ENCODE peak calls at places on chromosomes 3 and 15, in eight cellular contexts. One of them, this sample, is unnamed.

GRCh38 chr3:116399701-116400261 is 45.5 kb downstream of the LSAMP start:
- DNase-seq in SHP77 treated with DMSO at 0.1 percent for 48 hours: no peak
- DNase-seq in NCI-H748 treated with DMSO at 0.1 percent for 48 hours: no peak
- DNase-seq in activated naive CD4-positive, alpha-beta T cell treated with Interleukin-2 at 50 U/mL for 16 hours: no peak
- DNase-seq in D341Med: no peak
- DNase-seq in GM10248: no peak
- DNase-seq in activated CD4-positive, alpha-beta memory T cell treated with anti-CD3 and anti-CD28 coated beads, Interleukin-2, amount 10 ng/mL, durations not matched to agents 7 days and 5 days: no peak
- DNase-seq in NCI-H526 treated with DMSO at 0.1 percent for 48 hours: no peak
- DNase-seq in this sample: no peak

GRCh38 chr3:115667175-115668065 is 44.1 kb downstream of the GAP43 start:
- DNase-seq in NCI-H748 treated with DMSO at 0.1 percent for 48 hours: no peak
- DNase-seq in NCI-H526 treated with DMSO at 0.1 percent for 48 hours: no peak
- DNase-seq in D341Med: no peak
- DNase-seq in activated naive CD4-positive, alpha-beta T cell treated with Interleukin-2 at 50 U/mL for 16 hours: no peak
- DNase-seq in activated CD4-positive, alpha-beta memory T cell treated with anti-CD3 and anti-CD28 coated beads, Interleukin-2, amount 10 ng/mL, durations not matched to agents 7 days and 5 days: no peak
- DNase-seq in SHP77 treated with DMSO at 0.1 percent for 48 hours: no peak
- DNase-seq in GM10248: no peak
- DNase-seq in this sample: no peak

GRCh38 chr15:65916664-65917406 is 47.5 kb downstream of the RAB11A start:
- DNase-seq in D341Med: peak
- DNase-seq in NCI-H748 treated with DMSO at 0.1 percent for 48 hours: no peak
- DNase-seq in activated CD4-positive, alpha-beta memory T cell treated with anti-CD3 and anti-CD28 coated beads, Interleukin-2, amount 10 ng/mL, durations not matched to agents 7 days and 5 days: peak
- DNase-seq in activated naive CD4-positive, alpha-beta T cell treated with Interleukin-2 at 50 U/mL for 16 hours: peak
- DNase-seq in SHP77 treated with DMSO at 0.1 percent for 48 hours: peak
- DNase-seq in GM10248: peak
- DNase-seq in NCI-H526 treated with DMSO at 0.1 percent for 48 hours: no peak
- DNase-seq in this sample: peak

GRCh38 chr3:148075829-148076716 is 621.6 kb upstream of the AGTR1 start:
- DNase-seq in NCI-H526 treated with DMSO at 0.1 percent for 48 hours: no peak
- DNase-seq in activated naive CD4-positive, alpha-beta T cell treated with Interleukin-2 at 50 U/mL for 16 hours: no peak
- DNase-seq in GM10248: no peak
- DNase-seq in NCI-H748 treated with DMSO at 0.1 percent for 48 hours: peak
- DNase-seq in D341Med: peak
- DNase-seq in activated CD4-positive, alpha-beta memory T cell treated with anti-CD3 and anti-CD28 coated beads, Interleukin-2, amount 10 ng/mL, durations not matched to agents 7 days and 5 days: no peak
- DNase-seq in SHP77 treated with DMSO at 0.1 percent for 48 hours: peak
- DNase-seq in this sample: no peak

GRCh38 chr15:39580630-39581500 is at the start of gene THBS1:
- DNase-seq in activated naive CD4-positive, alpha-beta T cell treated with Interleukin-2 at 50 U/mL for 16 hours: peak
- DNase-seq in D341Med: peak
- DNase-seq in NCI-H748 treated with DMSO at 0.1 percent for 48 hours: no peak
- DNase-seq in SHP77 treated with DMSO at 0.1 percent for 48 hours: no peak
- DNase-seq in NCI-H526 treated with DMSO at 0.1 percent for 48 hours: peak
- DNase-seq in GM10248: no peak
- DNase-seq in activated CD4-positive, alpha-beta memory T cell treated with anti-CD3 and anti-CD28 coated beads, Interleukin-2, amount 10 ng/mL, durations not matched to agents 7 days and 5 days: no peak
- DNase-seq in this sample: peak

GRCh38 chr15:69812881-69813280 is 284.8 kb downstream of the TLE3 start:
- DNase-seq in NCI-H748 treated with DMSO at 0.1 percent for 48 hours: no peak
- DNase-seq in NCI-H526 treated with DMSO at 0.1 percent for 48 hours: no peak
- DNase-seq in GM10248: no peak
- DNase-seq in SHP77 treated with DMSO at 0.1 percent for 48 hours: no peak
- DNase-seq in activated naive CD4-positive, alpha-beta T cell treated with Interleukin-2 at 50 U/mL for 16 hours: no peak
- DNase-seq in activated CD4-positive, alpha-beta memory T cell treated with anti-CD3 and anti-CD28 coated beads, Interleukin-2, amount 10 ng/mL, durations not matched to agents 7 days and 5 days: no peak
- DNase-seq in D341Med: no peak
- DNase-seq in this sample: no peak

GRCh38 chr3:151306168-151306810 is 10.3 kb downstream of the GPR87 start:
- DNase-seq in activated naive CD4-positive, alpha-beta T cell treated with Interleukin-2 at 50 U/mL for 16 hours: no peak
- DNase-seq in D341Med: no peak
- DNase-seq in GM10248: no peak
- DNase-seq in NCI-H526 treated with DMSO at 0.1 percent for 48 hours: no peak
- DNase-seq in SHP77 treated with DMSO at 0.1 percent for 48 hours: no peak
- DNase-seq in NCI-H748 treated with DMSO at 0.1 percent for 48 hours: no peak
- DNase-seq in activated CD4-positive, alpha-beta memory T cell treated with anti-CD3 and anti-CD28 coated beads, Interleukin-2, amount 10 ng/mL, durations not matched to agents 7 days and 5 days: no peak
- DNase-seq in this sample: no peak

GRCh38 chr15:60544581-60545115 is 65.7 kb upstream of the ICE2 start:
- DNase-seq in NCI-H748 treated with DMSO at 0.1 percent for 48 hours: no peak
- DNase-seq in SHP77 treated with DMSO at 0.1 percent for 48 hours: no peak
- DNase-seq in NCI-H526 treated with DMSO at 0.1 percent for 48 hours: no peak
- DNase-seq in GM10248: no peak
- DNase-seq in activated CD4-positive, alpha-beta memory T cell treated with anti-CD3 and anti-CD28 coated beads, Interleukin-2, amount 10 ng/mL, durations not matched to agents 7 days and 5 days: no peak
- DNase-seq in activated naive CD4-positive, alpha-beta T cell treated with Interleukin-2 at 50 U/mL for 16 hours: no peak
- DNase-seq in D341Med: no peak
- DNase-seq in this sample: no peak

GRCh38 chr15:41115088-41115651 is 910 bp downstream of the INO80 start:
- DNase-seq in activated CD4-positive, alpha-beta memory T cell treated with anti-CD3 and anti-CD28 coated beads, Interleukin-2, amount 10 ng/mL, durations not matched to agents 7 days and 5 days: no peak
- DNase-seq in D341Med: no peak
- DNase-seq in NCI-H748 treated with DMSO at 0.1 percent for 48 hours: no peak
- DNase-seq in activated naive CD4-positive, alpha-beta T cell treated with Interleukin-2 at 50 U/mL for 16 hours: no peak
- DNase-seq in GM10248: no peak
- DNase-seq in NCI-H526 treated with DMSO at 0.1 percent for 48 hours: peak
- DNase-seq in SHP77 treated with DMSO at 0.1 percent for 48 hours: no peak
- DNase-seq in this sample: no peak

GRCh38 chr15:89361451-89362202 is 27.0 kb upstream of the POLG start:
- DNase-seq in D341Med: peak
- DNase-seq in GM10248: peak
- DNase-seq in activated naive CD4-positive, alpha-beta T cell treated with Interleukin-2 at 50 U/mL for 16 hours: peak
- DNase-seq in NCI-H748 treated with DMSO at 0.1 percent for 48 hours: peak
- DNase-seq in NCI-H526 treated with DMSO at 0.1 percent for 48 hours: peak
- DNase-seq in activated CD4-positive, alpha-beta memory T cell treated with anti-CD3 and anti-CD28 coated beads, Interleukin-2, amount 10 ng/mL, durations not matched to agents 7 days and 5 days: peak
- DNase-seq in SHP77 treated with DMSO at 0.1 percent for 48 hours: no peak
- DNase-seq in this sample: peak

GRCh38 chr3:15934389-15935195 is 136.8 kb upstream of the ANKRD28 start:
- DNase-seq in D341Med: no peak
- DNase-seq in SHP77 treated with DMSO at 0.1 percent for 48 hours: no peak
- DNase-seq in NCI-H748 treated with DMSO at 0.1 percent for 48 hours: no peak
- DNase-seq in activated naive CD4-positive, alpha-beta T cell treated with Interleukin-2 at 50 U/mL for 16 hours: no peak
- DNase-seq in GM10248: no peak
- DNase-seq in NCI-H526 treated with DMSO at 0.1 percent for 48 hours: no peak
- DNase-seq in activated CD4-positive, alpha-beta memory T cell treated with anti-CD3 and anti-CD28 coated beads, Interleukin-2, amount 10 ng/mL, durations not matched to agents 7 days and 5 days: no peak
- DNase-seq in this sample: no peak

GRCh38 chr3:109268181-109268580 is 48.1 kb downstream of the DPPA2 start:
- DNase-seq in NCI-H526 treated with DMSO at 0.1 percent for 48 hours: no peak
- DNase-seq in GM10248: no peak
- DNase-seq in SHP77 treated with DMSO at 0.1 percent for 48 hours: no peak
- DNase-seq in NCI-H748 treated with DMSO at 0.1 percent for 48 hours: no peak
- DNase-seq in activated naive CD4-positive, alpha-beta T cell treated with Interleukin-2 at 50 U/mL for 16 hours: no peak
- DNase-seq in activated CD4-positive, alpha-beta memory T cell treated with anti-CD3 and anti-CD28 coated beads, Interleukin-2, amount 10 ng/mL, durations not matched to agents 7 days and 5 days: no peak
- DNase-seq in D341Med: no peak
- DNase-seq in this sample: no peak

GRCh38 chr3:38007754-38008090 is 17.1 kb downstream of the VILL start:
- DNase-seq in activated CD4-positive, alpha-beta memory T cell treated with anti-CD3 and anti-CD28 coated beads, Interleukin-2, amount 10 ng/mL, durations not matched to agents 7 days and 5 days: no peak
- DNase-seq in activated naive CD4-positive, alpha-beta T cell treated with Interleukin-2 at 50 U/mL for 16 hours: no peak
- DNase-seq in GM10248: no peak
- DNase-seq in SHP77 treated with DMSO at 0.1 percent for 48 hours: no peak
- DNase-seq in D341Med: no peak
- DNase-seq in NCI-H748 treated with DMSO at 0.1 percent for 48 hours: no peak
- DNase-seq in NCI-H526 treated with DMSO at 0.1 percent for 48 hours: no peak
- DNase-seq in this sample: no peak

GRCh38 chr3:151903501-151903991 is 30.1 kb downstream of the SUCNR1 start:
- DNase-seq in SHP77 treated with DMSO at 0.1 percent for 48 hours: no peak
- DNase-seq in NCI-H526 treated with DMSO at 0.1 percent for 48 hours: no peak
- DNase-seq in activated naive CD4-positive, alpha-beta T cell treated with Interleukin-2 at 50 U/mL for 16 hours: no peak
- DNase-seq in GM10248: no peak
- DNase-seq in NCI-H748 treated with DMSO at 0.1 percent for 48 hours: no peak
- DNase-seq in activated CD4-positive, alpha-beta memory T cell treated with anti-CD3 and anti-CD28 coated beads, Interleukin-2, amount 10 ng/mL, durations not matched to agents 7 days and 5 days: no peak
- DNase-seq in D341Med: no peak
- DNase-seq in this sample: no peak

GRCh38 chr3:57918123-57918837 is 89.9 kb upstream of the FLNB start:
- DNase-seq in NCI-H526 treated with DMSO at 0.1 percent for 48 hours: no peak
- DNase-seq in SHP77 treated with DMSO at 0.1 percent for 48 hours: no peak
- DNase-seq in GM10248: no peak
- DNase-seq in NCI-H748 treated with DMSO at 0.1 percent for 48 hours: no peak
- DNase-seq in activated naive CD4-positive, alpha-beta T cell treated with Interleukin-2 at 50 U/mL for 16 hours: no peak
- DNase-seq in activated CD4-positive, alpha-beta memory T cell treated with anti-CD3 and anti-CD28 coated beads, Interleukin-2, amount 10 ng/mL, durations not matched to agents 7 days and 5 days: no peak
- DNase-seq in D341Med: no peak
- DNase-seq in this sample: no peak

GRCh38 chr3:69907554-69907953 is 92.0 kb upstream of the SAMMSON start:
- DNase-seq in D341Med: no peak
- DNase-seq in GM10248: no peak
- DNase-seq in NCI-H748 treated with DMSO at 0.1 percent for 48 hours: no peak
- DNase-seq in SHP77 treated with DMSO at 0.1 percent for 48 hours: no peak
- DNase-seq in NCI-H526 treated with DMSO at 0.1 percent for 48 hours: no peak
- DNase-seq in activated CD4-positive, alpha-beta memory T cell treated with anti-CD3 and anti-CD28 coated beads, Interleukin-2, amount 10 ng/mL, durations not matched to agents 7 days and 5 days: no peak
- DNase-seq in activated naive CD4-positive, alpha-beta T cell treated with Interleukin-2 at 50 U/mL for 16 hours: no peak
- DNase-seq in this sample: no peak

GRCh38 chr3:54792584-54792983 is 135.3 kb downstream of the LRTM1 start:
- DNase-seq in SHP77 treated with DMSO at 0.1 percent for 48 hours: no peak
- DNase-seq in activated CD4-positive, alpha-beta memory T cell treated with anti-CD3 and anti-CD28 coated beads, Interleukin-2, amount 10 ng/mL, durations not matched to agents 7 days and 5 days: no peak
- DNase-seq in NCI-H526 treated with DMSO at 0.1 percent for 48 hours: no peak
- DNase-seq in GM10248: no peak
- DNase-seq in D341Med: no peak
- DNase-seq in NCI-H748 treated with DMSO at 0.1 percent for 48 hours: no peak
- DNase-seq in activated naive CD4-positive, alpha-beta T cell treated with Interleukin-2 at 50 U/mL for 16 hours: no peak
- DNase-seq in this sample: no peak

GRCh38 chr3:13689373-13690265 is 140.7 kb downstream of the FBLN2 start:
- DNase-seq in NCI-H526 treated with DMSO at 0.1 percent for 48 hours: no peak
- DNase-seq in NCI-H748 treated with DMSO at 0.1 percent for 48 hours: no peak
- DNase-seq in GM10248: no peak
- DNase-seq in activated naive CD4-positive, alpha-beta T cell treated with Interleukin-2 at 50 U/mL for 16 hours: no peak
- DNase-seq in D341Med: no peak
- DNase-seq in SHP77 treated with DMSO at 0.1 percent for 48 hours: no peak
- DNase-seq in activated CD4-positive, alpha-beta memory T cell treated with anti-CD3 and anti-CD28 coated beads, Interleukin-2, amount 10 ng/mL, durations not matched to agents 7 days and 5 days: no peak
- DNase-seq in this sample: no peak

GRCh38 chr3:10515396-10515795 is 10.0 kb upstream of the ATP2B2 start:
- DNase-seq in activated CD4-positive, alpha-beta memory T cell treated with anti-CD3 and anti-CD28 coated beads, Interleukin-2, amount 10 ng/mL, durations not matched to agents 7 days and 5 days: no peak
- DNase-seq in SHP77 treated with DMSO at 0.1 percent for 48 hours: no peak
- DNase-seq in D341Med: no peak
- DNase-seq in NCI-H526 treated with DMSO at 0.1 percent for 48 hours: no peak
- DNase-seq in NCI-H748 treated with DMSO at 0.1 percent for 48 hours: no peak
- DNase-seq in activated naive CD4-positive, alpha-beta T cell treated with Interleukin-2 at 50 U/mL for 16 hours: no peak
- DNase-seq in GM10248: no peak
- DNase-seq in this sample: peak

GRCh38 chr3:50708620-50709019 is 33.9 kb downstream of the DOCK3 start:
- DNase-seq in NCI-H748 treated with DMSO at 0.1 percent for 48 hours: no peak
- DNase-seq in NCI-H526 treated with DMSO at 0.1 percent for 48 hours: no peak
- DNase-seq in activated CD4-positive, alpha-beta memory T cell treated with anti-CD3 and anti-CD28 coated beads, Interleukin-2, amount 10 ng/mL, durations not matched to agents 7 days and 5 days: no peak
- DNase-seq in SHP77 treated with DMSO at 0.1 percent for 48 hours: no peak
- DNase-seq in D341Med: no peak
- DNase-seq in GM10248: no peak
- DNase-seq in activated naive CD4-positive, alpha-beta T cell treated with Interleukin-2 at 50 U/mL for 16 hours: no peak
- DNase-seq in this sample: no peak